ENCODE peak calls at places on chromosomes 1 and 21, in four cellular contexts. H is cerebellum, S is brain microvascular endothelial cell, V is OCI-LY7. Y is an unnamed sample.

GRCh38 chr1:46497020-46497419 is 7.4 kb downstream of the DMBX1 start:
- DNase-seq in V (no peak), H (no peak), S (no peak), Y (no peak)

GRCh38 chr1:184189361-184189760 is 137.8 kb downstream of the TSEN15 start:
- DNase-seq in S (no peak), V (no peak), H (peak), Y (peak)

GRCh38 chr1:160876311-160876710 is 8.7 kb downstream of the ITLN1 start:
- DNase-seq in H (no peak), S (no peak), V (no peak), Y (no peak)

GRCh38 chr21:34342476-34342875 is 21.3 kb upstream of the KCNE2 start:
- DNase-seq in H (no peak), S (no peak), V (no peak), Y (no peak)

GRCh38 chr1:89844236-89844807 is 23.5 kb downstream of the LRRC8D start:
- DNase-seq in S (no peak), H (no peak), V (peak), Y (no peak)

GRCh38 chr1:68294354-68295066 is 62.2 kb upstream of the WLS start:
- DNase-seq in H (no peak), V (no peak), S (no peak), Y (no peak)

GRCh38 chr1:33349778-33350610 is 29.1 kb upstream of the A3GALT2 start:
- DNase-seq in S (no peak), V (peak), H (peak), Y (peak)

GRCh38 chr1:3481836-3482589 is 27.5 kb downstream of the ARHGEF16 start:
- DNase-seq in H (no peak), S (peak), V (no peak), Y (no peak)

GRCh38 chr1:232260861-232261260 is 369.1 kb downstream of the SIPA1L2 start:
- DNase-seq in S (no peak), V (no peak), H (no peak), Y (no peak)

GRCh38 chr1:96234299-96234698 is 487.3 kb upstream of the PTBP2 start:
- DNase-seq in S (peak), H (no peak), V (no peak), Y (peak)

GRCh38 chr1:99548924-99549605 is 96.8 kb upstream of the PALMD start:
- DNase-seq in S (peak), H (no peak), V (no peak), Y (peak)

GRCh38 chr21:46409641-46410406 is 48.9 kb upstream of the DIP2A start:
- DNase-seq in S (no peak), H (no peak), V (no peak), Y (no peak)

GRCh38 chr1:205849619-205850355 is at the start of gene PM20D1:
- DNase-seq in V (peak), H (peak), S (peak), Y (peak)

GRCh38 chr1:218304281-218305039 is 19.4 kb downstream of the RRP15 start:
- DNase-seq in V (no peak), S (peak), H (peak), Y (no peak)

GRCh38 chr1:37038079-37038702 is 3.9 kb upstream of the GRIK3 start:
- DNase-seq in V (peak), S (no peak), H (peak), Y (no peak)

GRCh38 chr1:225681231-225681630 is 28.3 kb upstream of the ENAH start:
- DNase-seq in S (no peak), H (no peak), V (no peak), Y (no peak)

GRCh38 chr1:2979191-2980072 is 41.8 kb upstream of the ACTRT2 start:
- DNase-seq in S (no peak), H (no peak), V (no peak), Y (no peak)

GRCh38 chr1:200041337-200042118 is 14.0 kb downstream of the NR5A2 start:
- DNase-seq in V (no peak), H (no peak), S (no peak), Y (peak)

GRCh38 chr1:115677172-115677542 is 35.4 kb downstream of the VANGL1 start:
- DNase-seq in H (no peak), V (no peak), S (peak), Y (no peak)

GRCh38 chr21:27975514-27975913 is 1008.6 kb upstream of the ADAMTS5 start:
- DNase-seq in S (no peak), H (no peak), V (no peak), Y (no peak)

GRCh38 chr1:197783510-197783948 is 8.2 kb upstream of the DENND1B start:
- DNase-seq in S (no peak), H (no peak), V (no peak), Y (no peak)

GRCh38 chr1:110798691-110799256 is 74.2 kb upstream of the CD53 start:
- DNase-seq in S (no peak), H (no peak), V (no peak), Y (no peak)